ENCODE peak calls at places on chromosomes 1 and 21, in seven cellular contexts. J is astrocyte of the spinal cord, D is lung, U is Panc1, M is fibroblast of pulmonary artery, P is AG04450, T is tibial nerve. Y is an unnamed sample.
A peak's percentile ranks its signal among the peaks of the same experiment; 100 is the strongest.

GRCh38 chr1:89350298-89350697 is 13.6 kb upstream of the GBP6 start:
- DNase-seq in J (no peak), D (no peak), U (no peak), M (no peak), P (no peak), T (no peak), Y (no peak)

GRCh38 chr1:112575154-112575804 is 43.7 kb downstream of the ST7L start:
- DNase-seq in J (peak; percentile 91), D (no peak), U (peak; percentile 4), M (peak; percentile 93), P (peak; percentile 83), T (no peak), Y (peak; percentile 81)

GRCh38 chr1:118159578-118159977 is 25.4 kb downstream of the SPAG17 start:
- DNase-seq in J (no peak), D (no peak), U (no peak), M (no peak), P (no peak), T (no peak), Y (no peak)

GRCh38 chr21:32403201-32403701 is 9.3 kb upstream of the EVA1C start:
- DNase-seq in J (peak; percentile 69), D (peak; percentile 71), U (no peak), M (peak; percentile 92), P (peak; percentile 55), T (no peak), Y (peak; percentile 66)

GRCh38 chr1:172630868-172631267 is 28.0 kb upstream of the FASLG start:
- DNase-seq in J (no peak), D (no peak), U (no peak), M (no peak), P (no peak), T (no peak), Y (no peak)

GRCh38 chr21:27365394-27365793 is 398.5 kb upstream of the ADAMTS5 start:
- DNase-seq in J (peak; percentile 37), D (no peak), U (no peak), M (no peak), P (peak; percentile 20), T (no peak), Y (no peak)

GRCh38 chr1:179055930-179056329 is 25.9 kb upstream of the TOR3A start:
- DNase-seq in J (no peak), D (no peak), U (no peak), M (no peak), P (no peak), T (no peak), Y (no peak)

GRCh38 chr1:110672753-110673108 is 2.0 kb downstream of the KCNA3 start:
- DNase-seq in J (no peak), D (no peak), U (no peak), M (no peak), P (no peak), T (no peak), Y (no peak)

GRCh38 chr1:35443768-35444518 is 113.3 kb downstream of the KIAA0319L start:
- DNase-seq in J (no peak), D (no peak), U (no peak), M (peak; percentile 28), P (no peak), T (no peak), Y (no peak)

GRCh38 chr21:29342394-29342957 is 43.8 kb downstream of the BACH1 start:
- DNase-seq in J (peak; percentile 98), D (no peak), U (no peak), M (peak; percentile 96), P (peak; percentile 97), T (peak; percentile 19), Y (peak; percentile 72)

GRCh38 chr1:87513270-87513669 is 184.6 kb downstream of the LMO4 start:
- DNase-seq in J (peak; percentile 43), D (no peak), U (no peak), M (peak; percentile 14), P (peak; percentile 53), T (no peak), Y (peak; percentile 16)

GRCh38 chr1:164659621-164660414 is 100.8 kb downstream of the PBX1 start:
- DNase-seq in J (no peak), D (peak; percentile 67), U (no peak), M (no peak), P (no peak), T (no peak), Y (no peak)

GRCh38 chr21:42500225-42500624 is 4.2 kb upstream of the RSPH1 start:
- DNase-seq in J (no peak), D (no peak), U (no peak), M (no peak), P (no peak), T (no peak), Y (no peak)

GRCh38 chr1:195899762-195900352 is 708.4 kb downstream of the KCNT2 start:
- DNase-seq in J (peak; percentile 6), D (no peak), U (no peak), M (peak; percentile 59), P (peak; percentile 8), T (no peak), Y (peak; percentile 65)

GRCh38 chr1:37714689-37715088 is 22.4 kb downstream of the CDCA8 start:
- DNase-seq in J (no peak), D (no peak), U (no peak), M (no peak), P (no peak), T (no peak), Y (no peak)

GRCh38 chr21:31397939-31398338 is 53.9 kb upstream of the TIAM1 start:
- DNase-seq in J (no peak), D (no peak), U (no peak), M (no peak), P (no peak), T (no peak), Y (no peak)

GRCh38 chr1:205449750-205450443 is 5.9 kb downstream of the BLACAT1 start:
- DNase-seq in J (peak; percentile 28), D (peak; percentile 82), U (no peak), M (peak; percentile 55), P (no peak), T (no peak), Y (no peak)
- TF ChIP-seq CTCF in J (no peak), D (no peak), U (no peak), M (no peak), P (peak; percentile 9), T (no peak), Y (no peak)

GRCh38 chr1:231417503-231417902 is 4.6 kb downstream of the EGLN1 start:
- DNase-seq in J (no peak), D (no peak), U (no peak), M (no peak), P (no peak), T (no peak), Y (no peak)

GRCh38 chr1:231419147-231419546 is 2.9 kb downstream of the EGLN1 start:
- DNase-seq in J (no peak), D (no peak), U (no peak), M (no peak), P (no peak), T (no peak), Y (no peak)

GRCh38 chr1:231419738-231420298 is 2.3 kb downstream of the EGLN1 start:
- DNase-seq in J (peak; percentile 22), D (no peak), U (no peak), M (no peak), P (no peak), T (no peak), Y (no peak)

GRCh38 chr1:231418101-231418740 is 3.9 kb downstream of the EGLN1 start:
- DNase-seq in J (no peak), D (no peak), U (no peak), M (no peak), P (no peak), T (no peak), Y (no peak)

DNA sequence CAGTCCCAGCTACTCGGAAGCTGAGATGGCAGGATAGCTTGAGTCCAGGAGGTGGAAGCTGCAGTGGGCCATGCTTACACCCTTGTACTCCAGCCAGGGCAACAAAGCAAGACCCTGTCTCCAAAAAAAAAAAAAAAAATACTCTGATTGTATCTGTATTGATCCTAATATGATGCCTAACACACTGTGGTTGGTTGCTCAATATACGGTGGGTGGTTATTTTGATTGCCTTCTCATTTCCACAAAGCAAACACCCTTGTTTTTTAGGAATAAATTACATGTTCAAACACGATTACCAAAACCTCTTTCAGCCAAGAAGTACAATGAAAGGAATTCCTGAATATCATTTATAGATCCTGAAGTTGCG is 3.4 kb downstream of the EGLN1 start:
- DNase-seq in J (no peak), D (no peak), U (no peak), M (no peak), P (no peak), T (no peak), Y (no peak)
- H3K4me3 ChIP-seq in J (peak overlapping the region; percentile 87), D (no peak overlapping the region), U (peak overlapping the region; percentile 65), M (peak overlapping the region; percentile 67), P (peak overlapping the region; percentile 83), T (peak overlapping the region; percentile 81), Y (peak overlapping the region; percentile 88)

GRCh38 chr1:21539933-21540332 is 30.7 kb downstream of the ALPL start:
- DNase-seq in J (no peak), D (no peak), U (no peak), M (no peak), P (no peak), T (no peak), Y (no peak)
- TF ChIP-seq CTCF in J (peak; percentile 58), D (no peak), U (no peak), M (peak; percentile 13), P (peak; percentile 34), T (no peak), Y (peak; percentile 19)

DNA sequence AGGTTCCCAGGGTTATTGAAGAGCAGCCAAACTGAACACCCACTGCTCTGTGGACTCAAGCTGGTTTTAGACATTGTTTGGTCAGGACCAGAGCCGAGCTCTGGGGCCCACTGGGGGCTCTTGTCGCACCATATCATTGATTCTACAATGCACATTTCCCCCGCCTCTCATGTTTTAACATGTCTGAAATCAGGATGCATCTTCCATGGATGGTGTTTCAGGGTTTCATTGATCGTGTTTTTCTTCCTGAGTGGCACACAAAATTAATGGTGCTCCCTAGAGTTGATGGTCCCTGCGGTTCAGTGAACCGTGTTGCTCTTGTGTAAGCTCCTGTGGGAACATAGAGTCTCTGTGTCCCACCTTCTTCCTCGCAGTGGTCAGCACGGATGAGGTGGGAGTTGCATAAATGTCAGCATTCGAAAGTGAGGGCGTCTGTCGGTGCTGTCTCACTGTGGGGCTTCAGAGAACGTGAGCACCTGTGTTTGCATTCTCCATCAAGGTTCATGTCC is 38.3 kb downstream of the GALNT2 start:
- DNase-seq in J (no peak), D (no peak), U (no peak), M (no peak), P (no peak), T (no peak), Y (no peak)
- H3K4me3 ChIP-seq in J (no peak overlapping the region), D (no peak overlapping the region), U (peak overlapping the region; percentile 39), M (peak overlapping the region; percentile 1), P (peak overlapping the region; percentile 33), T (no peak overlapping the region), Y (no peak overlapping the region)

GRCh38 chr1:94538243-94538827 is 3.2 kb downstream of the F3 start:
- DNase-seq in J (peak; percentile 25), D (no peak), U (no peak), M (no peak), P (no peak), T (no peak), Y (no peak)
- TF ChIP-seq CTCF in J (peak; percentile 44), D (no peak), U (no peak), M (peak; percentile 11), P (peak; percentile 45), T (no peak), Y (peak; percentile 15)

GRCh38 chr1:213984387-213985180 is 3.2 kb upstream of the PROX1 start:
- DNase-seq in J (no peak), D (no peak), U (no peak), M (no peak), P (no peak), T (no peak), Y (no peak)
- H3K4me3 ChIP-seq in J (no peak overlapping the region), D (no peak overlapping the region), U (no peak overlapping the region), M (no peak overlapping the region), P (no peak overlapping the region), T (no peak overlapping the region), Y (no peak overlapping the region)

Y was measured in HFF-Myc.